ENCODE peak calls at places on chromosome 16, in ten cellular contexts. One of them, this sample, is unnamed.

GRCh38 chr16:87382023-87382785 is 1.4 kb downstream of the FBXO31 start:
- DNase-seq in EH: no peak
- DNase-seq in KG1: no peak
- DNase-seq in EL: no peak
- DNase-seq in activated naive CD4-positive, alpha-beta T cell treated with Interleukin-2 at 50 U/mL for 16 hours: no peak
- DNase-seq in NCI-H2081: no peak
- DNase-seq in WTC11: no peak
- DNase-seq in psoas muscle: no peak
- DNase-seq in activated T-helper 9 cell treated with anti-CD3 and anti-CD28 coated beads, Interleukin-2, amount 50 U/mL, for 16 hours: no peak
- DNase-seq in NCI-H345: no peak
- DNase-seq in this sample: no peak

GRCh38 chr16:87369796-87370719 is 13.5 kb downstream of the FBXO31 start:
- DNase-seq in EH: no peak
- DNase-seq in KG1: no peak
- DNase-seq in EL: no peak
- DNase-seq in activated naive CD4-positive, alpha-beta T cell treated with Interleukin-2 at 50 U/mL for 16 hours: no peak
- DNase-seq in NCI-H2081: no peak
- DNase-seq in WTC11: no peak
- DNase-seq in psoas muscle: peak
- DNase-seq in activated T-helper 9 cell treated with anti-CD3 and anti-CD28 coated beads, Interleukin-2, amount 50 U/mL, for 16 hours: no peak
- DNase-seq in NCI-H345: no peak
- DNase-seq in this sample: no peak

GRCh38 chr16:57497121-57497520 is 10.8 kb upstream of the DOK4 start:
- DNase-seq in EH: no peak
- DNase-seq in KG1: no peak
- DNase-seq in EL: no peak
- DNase-seq in activated naive CD4-positive, alpha-beta T cell treated with Interleukin-2 at 50 U/mL for 16 hours: no peak
- DNase-seq in NCI-H2081: no peak
- DNase-seq in WTC11: no peak
- DNase-seq in psoas muscle: peak
- DNase-seq in activated T-helper 9 cell treated with anti-CD3 and anti-CD28 coated beads, Interleukin-2, amount 50 U/mL, for 16 hours: no peak
- DNase-seq in NCI-H345: no peak
- DNase-seq in this sample: peak

GRCh38 chr16:77951788-77952187 is 70.6 kb upstream of the CLEC3A start:
- DNase-seq in EH: no peak
- DNase-seq in KG1: peak
- DNase-seq in EL: no peak
- DNase-seq in activated naive CD4-positive, alpha-beta T cell treated with Interleukin-2 at 50 U/mL for 16 hours: no peak
- DNase-seq in NCI-H2081: no peak
- DNase-seq in WTC11: no peak
- DNase-seq in psoas muscle: no peak
- DNase-seq in activated T-helper 9 cell treated with anti-CD3 and anti-CD28 coated beads, Interleukin-2, amount 50 U/mL, for 16 hours: no peak
- DNase-seq in NCI-H345: peak
- DNase-seq in this sample: no peak

GRCh38 chr16:51327001-51327400 is 175.9 kb upstream of the SALL1 start:
- DNase-seq in EH: peak
- DNase-seq in KG1: no peak
- DNase-seq in EL: peak
- DNase-seq in activated naive CD4-positive, alpha-beta T cell treated with Interleukin-2 at 50 U/mL for 16 hours: no peak
- DNase-seq in NCI-H2081: no peak
- DNase-seq in WTC11: no peak
- DNase-seq in psoas muscle: no peak
- DNase-seq in activated T-helper 9 cell treated with anti-CD3 and anti-CD28 coated beads, Interleukin-2, amount 50 U/mL, for 16 hours: no peak
- DNase-seq in NCI-H345: no peak
- DNase-seq in this sample: no peak

GRCh38 chr16:53787423-53787822 is 83.5 kb downstream of the FTO start:
- DNase-seq in EH: no peak
- DNase-seq in KG1: no peak
- DNase-seq in EL: no peak
- DNase-seq in activated naive CD4-positive, alpha-beta T cell treated with Interleukin-2 at 50 U/mL for 16 hours: no peak
- DNase-seq in NCI-H2081: no peak
- DNase-seq in WTC11: no peak
- DNase-seq in psoas muscle: no peak
- DNase-seq in activated T-helper 9 cell treated with anti-CD3 and anti-CD28 coated beads, Interleukin-2, amount 50 U/mL, for 16 hours: no peak
- DNase-seq in NCI-H345: no peak
- DNase-seq in this sample: no peak

GRCh38 chr16:21283521-21284289 is 5.6 kb upstream of the CRYM start:
- DNase-seq in EH: peak
- DNase-seq in KG1: no peak
- DNase-seq in EL: peak
- DNase-seq in activated naive CD4-positive, alpha-beta T cell treated with Interleukin-2 at 50 U/mL for 16 hours: no peak
- DNase-seq in NCI-H2081: no peak
- DNase-seq in WTC11: peak
- DNase-seq in psoas muscle: peak
- DNase-seq in activated T-helper 9 cell treated with anti-CD3 and anti-CD28 coated beads, Interleukin-2, amount 50 U/mL, for 16 hours: no peak
- DNase-seq in NCI-H345: peak
- DNase-seq in this sample: peak

GRCh38 chr16:51133130-51133529 is 17.9 kb downstream of the SALL1 start:
- DNase-seq in EH: no peak
- DNase-seq in KG1: no peak
- DNase-seq in EL: no peak
- DNase-seq in activated naive CD4-positive, alpha-beta T cell treated with Interleukin-2 at 50 U/mL for 16 hours: no peak
- DNase-seq in NCI-H2081: no peak
- DNase-seq in WTC11: peak
- DNase-seq in psoas muscle: no peak
- DNase-seq in activated T-helper 9 cell treated with anti-CD3 and anti-CD28 coated beads, Interleukin-2, amount 50 U/mL, for 16 hours: no peak
- DNase-seq in NCI-H345: no peak
- DNase-seq in this sample: peak

This sample was measured in right cardiac atrium.